ENCODE peak calls at places on chromosomes 5 and 9, in six cellular contexts. One of them, this sample, is unnamed.

GRCh38 chr9:16915126-16915831 is 44.8 kb upstream of the BNC2 start:
- DNase-seq in right lobe of liver: no peak
- DNase-seq in GDM1: no peak
- DNase-seq in heart left ventricle: no peak
- DNase-seq in hippocampal formation: no peak
- DNase-seq in stimulated activated CD8-positive, alpha-beta memory T cell treated with anti-CD3 and anti-CD28 coated beads, Interleukin-7, amount 100 ng/mL, for 24 hours: no peak
- DNase-seq in this sample: no peak

GRCh38 chr5:58922392-58923171 is 339.7 kb downstream of the RAB3C start:
- DNase-seq in right lobe of liver: peak
- DNase-seq in hippocampal formation: peak
- DNase-seq in GDM1: no peak
- DNase-seq in heart left ventricle: peak
- DNase-seq in stimulated activated CD8-positive, alpha-beta memory T cell treated with anti-CD3 and anti-CD28 coated beads, Interleukin-7, amount 100 ng/mL, for 24 hours: no peak
- DNase-seq in this sample: no peak

GRCh38 chr5:14767942-14768837 is 103.4 kb downstream of the ANKH start:
- DNase-seq in stimulated activated CD8-positive, alpha-beta memory T cell treated with anti-CD3 and anti-CD28 coated beads, Interleukin-7, amount 100 ng/mL, for 24 hours: no peak
- DNase-seq in hippocampal formation: no peak
- DNase-seq in right lobe of liver: no peak
- DNase-seq in heart left ventricle: no peak
- DNase-seq in GDM1: no peak
- DNase-seq in this sample: peak

GRCh38 chr9:20987521-20987920 is 43.9 kb downstream of the HACD4 start:
- DNase-seq in hippocampal formation: no peak
- DNase-seq in heart left ventricle: no peak
- DNase-seq in stimulated activated CD8-positive, alpha-beta memory T cell treated with anti-CD3 and anti-CD28 coated beads, Interleukin-7, amount 100 ng/mL, for 24 hours: no peak
- DNase-seq in GDM1: no peak
- DNase-seq in right lobe of liver: no peak
- DNase-seq in this sample: no peak

GRCh38 chr5:150007050-150007449 is 6.5 kb downstream of the HMGXB3 start:
- DNase-seq in right lobe of liver: no peak
- DNase-seq in hippocampal formation: no peak
- DNase-seq in heart left ventricle: no peak
- DNase-seq in stimulated activated CD8-positive, alpha-beta memory T cell treated with anti-CD3 and anti-CD28 coated beads, Interleukin-7, amount 100 ng/mL, for 24 hours: no peak
- DNase-seq in GDM1: no peak
- DNase-seq in this sample: no peak

GRCh38 chr5:128100860-128101557 is 17.4 kb downstream of the SLC12A2 start:
- DNase-seq in stimulated activated CD8-positive, alpha-beta memory T cell treated with anti-CD3 and anti-CD28 coated beads, Interleukin-7, amount 100 ng/mL, for 24 hours: no peak
- DNase-seq in GDM1: no peak
- DNase-seq in hippocampal formation: peak
- DNase-seq in heart left ventricle: no peak
- DNase-seq in right lobe of liver: no peak
- DNase-seq in this sample: no peak

GRCh38 chr5:19802686-19803085 is 185.3 kb downstream of the CDH18 start:
- DNase-seq in stimulated activated CD8-positive, alpha-beta memory T cell treated with anti-CD3 and anti-CD28 coated beads, Interleukin-7, amount 100 ng/mL, for 24 hours: no peak
- DNase-seq in heart left ventricle: no peak
- DNase-seq in GDM1: no peak
- DNase-seq in hippocampal formation: no peak
- DNase-seq in right lobe of liver: no peak
- DNase-seq in this sample: no peak

GRCh38 chr5:157253547-157253946 is 12.4 kb upstream of the CYFIP2 start:
- DNase-seq in stimulated activated CD8-positive, alpha-beta memory T cell treated with anti-CD3 and anti-CD28 coated beads, Interleukin-7, amount 100 ng/mL, for 24 hours: no peak
- DNase-seq in hippocampal formation: peak
- DNase-seq in heart left ventricle: no peak
- DNase-seq in right lobe of liver: no peak
- DNase-seq in GDM1: peak
- DNase-seq in this sample: peak

GRCh38 chr5:13477118-13477737 is 467.3 kb downstream of the DNAH5 start:
- DNase-seq in right lobe of liver: no peak
- DNase-seq in heart left ventricle: no peak
- DNase-seq in hippocampal formation: no peak
- DNase-seq in stimulated activated CD8-positive, alpha-beta memory T cell treated with anti-CD3 and anti-CD28 coated beads, Interleukin-7, amount 100 ng/mL, for 24 hours: no peak
- DNase-seq in GDM1: no peak
- DNase-seq in this sample: no peak

GRCh38 chr9:19409406-19410194 is 791 bp downstream of the ACER2 start:
- DNase-seq in hippocampal formation: no peak
- DNase-seq in stimulated activated CD8-positive, alpha-beta memory T cell treated with anti-CD3 and anti-CD28 coated beads, Interleukin-7, amount 100 ng/mL, for 24 hours: no peak
- DNase-seq in right lobe of liver: peak
- DNase-seq in heart left ventricle: peak
- DNase-seq in GDM1: no peak
- DNase-seq in this sample: no peak

GRCh38 chr5:133336121-133336968 is 276.0 kb downstream of the FSTL4 start:
- DNase-seq in GDM1: no peak
- DNase-seq in stimulated activated CD8-positive, alpha-beta memory T cell treated with anti-CD3 and anti-CD28 coated beads, Interleukin-7, amount 100 ng/mL, for 24 hours: no peak
- DNase-seq in heart left ventricle: no peak
- DNase-seq in right lobe of liver: no peak
- DNase-seq in hippocampal formation: no peak
- DNase-seq in this sample: no peak

GRCh38 chr9:121650220-121651013 is 1.0 kb upstream of the DAB2IP start:
- DNase-seq in right lobe of liver: peak
- DNase-seq in stimulated activated CD8-positive, alpha-beta memory T cell treated with anti-CD3 and anti-CD28 coated beads, Interleukin-7, amount 100 ng/mL, for 24 hours: peak
- DNase-seq in hippocampal formation: no peak
- DNase-seq in GDM1: peak
- DNase-seq in heart left ventricle: peak
- DNase-seq in this sample: peak

This sample was measured in NCI-H187.